ENCODE peak calls at places on chromosomes 3 and 15, in four cellular contexts. A is SK-N-DZ, S is ureter, O is osteoblast. U is an unnamed sample.

GRCh38 chr15:34436956-34437442 is 609 bp downstream of the GOLGA8A start:
- DNase-seq in S (no peak), O (peak), A (peak), U (peak)

GRCh38 chr15:60809375-60809774 is 330.4 kb upstream of the ICE2 start:
- DNase-seq in A (no peak), S (no peak), O (no peak), U (no peak)

GRCh38 chr3:131795382-131796085 is 239.3 kb downstream of the CPNE4 start:
- DNase-seq in S (peak), A (peak), O (no peak), U (no peak)

GRCh38 chr15:70401709-70402108 is 304.0 kb upstream of the TLE3 start:
- DNase-seq in S (no peak), O (no peak), A (no peak), U (no peak)

GRCh38 chr15:39770748-39771689 is 11.6 kb downstream of the FSIP1 start:
- DNase-seq in S (no peak), O (peak), A (no peak), U (no peak)

GRCh38 chr3:150972379-150972985 is at the start of gene CLRN1:
- DNase-seq in A (no peak), S (no peak), O (no peak), U (no peak)

GRCh38 chr15:96296264-96296663 is 34.2 kb upstream of the NR2F2 start:
- DNase-seq in O (peak), A (no peak), S (no peak), U (no peak)

GRCh38 chr3:36796896-36797295 is 32.5 kb upstream of the DCLK3 start:
- DNase-seq in O (peak), S (no peak), A (no peak), U (no peak)

GRCh38 chr15:59166601-59167265 is 39.9 kb upstream of the LDHAL6B start:
- DNase-seq in O (no peak), S (no peak), A (no peak), U (no peak)

GRCh38 chr15:60648928-60649679 is 170.2 kb upstream of the ICE2 start:
- DNase-seq in A (no peak), O (no peak), S (no peak), U (no peak)

U was measured in lower lobe of right lung.